ENCODE peak calls at places on chromosomes 2 and 18, in five cellular contexts. B, I, Q, T and C are unnamed samples.

GRCh38 chr2:159290289-159290907 is 3.9 kb upstream of the WDSUB1 start:
- DNase-seq in B (peak; percentile 73), I (no peak), Q (no peak), T (peak; percentile 66), C (no peak)

GRCh38 chr18:76274470-76275289 is 220.4 kb downstream of the ZNF516 start:
- DNase-seq in B (peak; percentile 39), I (peak; percentile 43), Q (no peak), T (peak; percentile 34), C (no peak)

GRCh38 chr2:114807666-114808065 is 365.2 kb downstream of the DPP10 start:
- DNase-seq in B (no peak), I (no peak), Q (no peak), T (no peak), C (no peak)

GRCh38 chr18:72470391-72470790 is 73.8 kb downstream of the CBLN2 start:
- DNase-seq in B (no peak), I (no peak), Q (no peak), T (peak; percentile 70), C (no peak)

GRCh38 chr2:141699573-141699972 is 431.2 kb downstream of the LRP1B start:
- DNase-seq in B (no peak), I (no peak), Q (no peak), T (no peak), C (no peak)

GRCh38 chr2:178478102-178478441 is 328 bp downstream of the FKBP7 start:
- DNase-seq in B (no peak), I (no peak), Q (no peak), T (peak; percentile 31), C (no peak)

GRCh38 chr2:159101755-159102489 is 133.5 kb downstream of the TANC1 start:
- DNase-seq in B (no peak), I (no peak), Q (no peak), T (no peak), C (no peak)

GRCh38 chr18:12278153-12278764 is 24.1 kb downstream of the CIDEA start:
- DNase-seq in B (no peak), I (no peak), Q (no peak), T (peak; percentile 33), C (no peak)

GRCh38 chr18:27652480-27653121 is 467.5 kb upstream of the CHST9 start:
- DNase-seq in B (no peak), I (no peak), Q (no peak), T (peak; percentile 32), C (no peak)

GRCh38 chr18:2417861-2418610 is 153.3 kb downstream of the METTL4 start:
- DNase-seq in B (no peak), I (no peak), Q (no peak), T (no peak), C (no peak)

GRCh38 chr18:11994708-11995444 is 13.6 kb downstream of the IMPA2 start:
- DNase-seq in B (peak; percentile 66), I (no peak), Q (no peak), T (peak; percentile 97), C (no peak)

GRCh38 chr2:99878951-99879350 is 263.4 kb downstream of the AFF3 start:
- DNase-seq in B (peak; percentile 21), I (no peak), Q (no peak), T (peak; percentile 47), C (no peak)

GRCh38 chr18:40179647-40180175 is 1775.3 kb upstream of the PIK3C3 start:
- DNase-seq in B (no peak), I (no peak), Q (no peak), T (no peak), C (no peak)

GRCh38 chr2:115650827-115651226 is 1208.4 kb downstream of the DPP10 start:
- DNase-seq in B (no peak), I (no peak), Q (no peak), T (no peak), C (no peak)

GRCh38 chr2:102037681-102038080 is 45.9 kb downstream of the IL1R2 start:
- DNase-seq in B (no peak), I (no peak), Q (no peak), T (no peak), C (no peak)

GRCh38 chr2:150133623-150134022 is 353.8 kb downstream of the RND3 start:
- DNase-seq in B (peak; percentile 87), I (no peak), Q (no peak), T (peak; percentile 98), C (no peak)

GRCh38 chr2:20304411-20304810 is 46.2 kb downstream of the PUM2 start:
- DNase-seq in B (no peak), I (no peak), Q (no peak), T (peak; percentile 20), C (no peak)

GRCh38 chr2:98821629-98822135 is 90.8 kb upstream of the MGAT4A start:
- DNase-seq in B (no peak), I (no peak), Q (no peak), T (no peak), C (no peak)

GRCh38 chr2:238528953-238529781 is 102.4 kb downstream of the ASB1 start:
- DNase-seq in B (peak; percentile 47), I (no peak), Q (no peak), T (no peak), C (no peak)

GRCh38 chr2:136238552-136239346 is 120.8 kb upstream of the CXCR4 start:
- DNase-seq in B (peak; percentile 77), I (no peak), Q (peak; percentile 71), T (peak; percentile 72), C (no peak)

GRCh38 chr2:72032481-72033041 is 115.1 kb downstream of the CYP26B1 start:
- DNase-seq in B (no peak), I (no peak), Q (no peak), T (no peak), C (no peak)